ENCODE peak calls at places on chromosomes 3 and 15, in ten cellular contexts. T is cardiac fibroblast, A is upper lobe of left lung, L is BJ, F is activated B cell treated with CpG ODN at 0.5 μM for 24 hours, R is cardiac muscle cell, B is fibroblast of lung, M is sigmoid colon, Q is WERI-Rb-1, X is epithelial cell of esophagus. W is an unnamed sample.

GRCh38 chr3:180059351-180059750 is 22.6 kb upstream of the PEX5L start:
- DNase-seq in T (no peak), R (no peak), B (no peak), F (no peak), A (no peak), L (no peak), Q (peak), M (no peak), X (peak), W (no peak)

GRCh38 chr3:128787256-128788253 is 61.6 kb downstream of the RAB7A start:
- DNase-seq in A (no peak), X (peak), L (no peak), B (no peak), Q (peak), M (no peak), F (no peak), T (peak), R (peak), W (peak)

GRCh38 chr15:25695875-25696760 is 167.0 kb downstream of the ATP10A start:
- DNase-seq in L (no peak), A (no peak), F (no peak), R (no peak), B (no peak), Q (no peak), T (no peak), M (peak), X (no peak), W (no peak)

GRCh38 chr3:38084969-38085942 is 46.2 kb downstream of the DLEC1 start:
- DNase-seq in B (no peak), Q (no peak), T (no peak), X (no peak), M (no peak), F (no peak), R (no peak), L (no peak), A (peak), W (no peak)

GRCh38 chr3:115834068-115834467 is 210.8 kb downstream of the GAP43 start:
- DNase-seq in B (peak), M (no peak), X (peak), R (peak), A (no peak), F (no peak), T (peak), Q (no peak), L (peak), W (no peak)

GRCh38 chr3:195260286-195260905 is 10.6 kb downstream of the XXYLT1 start:
- DNase-seq in L (no peak), R (no peak), F (no peak), T (peak), B (no peak), X (no peak), Q (no peak), M (no peak), A (no peak), W (no peak)

GRCh38 chr3:128923607-128924385 is 44.4 kb downstream of the ACAD9 start:
- DNase-seq in T (no peak), M (no peak), F (no peak), X (no peak), L (no peak), A (no peak), Q (no peak), B (no peak), R (no peak), W (no peak)

GRCh38 chr3:74613566-74613965 is 893 bp downstream of the CNTN3 start:
- DNase-seq in F (no peak), Q (no peak), T (no peak), L (no peak), A (no peak), X (no peak), R (no peak), B (no peak), M (no peak), W (no peak)

GRCh38 chr15:64157599-64158125 is 5.2 kb downstream of the PPIB start:
- DNase-seq in Q (no peak), F (no peak), A (no peak), M (no peak), B (no peak), R (no peak), X (no peak), L (no peak), T (no peak), W (no peak)

GRCh38 chr3:4720316-4721075 is 227.3 kb downstream of the ITPR1 start:
- DNase-seq in B (peak), X (peak), R (peak), L (no peak), A (no peak), F (no peak), M (peak), Q (peak), T (peak), W (no peak)

GRCh38 chr3:196431193-196432136 is 762 bp downstream of the UBXN7 start:
- DNase-seq in T (peak), B (peak), L (no peak), A (peak), Q (no peak), F (no peak), R (peak), X (peak), M (peak), W (peak)

GRCh38 chr3:27325419-27325818 is 43.8 kb downstream of the NEK10 start:
- DNase-seq in Q (no peak), L (no peak), R (no peak), M (no peak), A (no peak), T (no peak), F (no peak), B (no peak), X (no peak), W (no peak)
- TF ChIP-seq CTCF in Q (peak), L (peak), R (peak), M (no peak), A (no peak), T (peak), F (no peak), B (no peak), X (peak), W (no peak)

DNA sequence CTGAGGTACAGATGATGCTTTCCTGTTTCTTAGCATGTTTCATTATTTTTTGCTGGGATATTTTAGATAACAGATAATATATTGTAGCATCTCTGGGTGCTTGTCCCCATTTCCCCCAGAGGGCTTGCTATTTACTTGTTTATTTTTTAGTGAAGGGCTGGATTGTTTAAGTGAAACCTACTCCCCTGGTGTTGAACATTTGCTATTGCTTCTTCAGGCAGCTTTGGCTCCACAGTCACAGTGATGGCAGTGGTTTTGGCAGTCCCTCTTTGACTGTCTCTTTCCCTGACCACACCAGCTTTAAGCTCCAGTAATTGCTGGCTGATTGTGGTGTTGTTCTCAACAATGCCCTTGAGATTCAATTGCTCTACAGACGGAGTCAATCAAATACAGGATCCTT is 128.9 kb downstream of the KLF13 start:
- DNase-seq in L (no peak), B (no peak), R (no peak), A (no peak), M (no peak), Q (no peak), X (no peak), F (no peak), T (no peak), W (no peak)
- TF ChIP-seq CTCF in L (no peak), B (no peak), R (peak), A (no peak), M (no peak), Q (no peak), X (no peak), F (no peak), T (no peak), W (no peak)

GRCh38 chr3:46442591-46443530 is 21.8 kb downstream of the LTF start:
- DNase-seq in A (no peak), Q (peak), M (no peak), X (no peak), F (no peak), R (no peak), B (peak), T (peak), L (no peak), W (peak)
- TF ChIP-seq CTCF in A (peak), Q (peak), M (no peak), X (no peak), F (no peak), R (no peak), B (peak), T (peak), L (no peak), W (peak)

GRCh38 chr3:149487598-149488197 is 13.2 kb downstream of the TM4SF4 start:
- DNase-seq in R (no peak), M (no peak), F (no peak), Q (peak), A (no peak), X (no peak), L (no peak), T (no peak), B (no peak), W (peak)

GRCh38 chr3:149490260-149490971 is 15.9 kb downstream of the TM4SF4 start:
- DNase-seq in R (no peak), M (no peak), B (no peak), A (no peak), F (no peak), T (no peak), L (no peak), X (no peak), Q (no peak), W (no peak)

GRCh38 chr3:149493315-149494021 is 19.0 kb downstream of the TM4SF4 start:
- DNase-seq in T (no peak), M (no peak), R (no peak), A (no peak), L (no peak), F (no peak), X (no peak), Q (no peak), B (no peak), W (no peak)

GRCh38 chr3:149486726-149487125 is 12.2 kb downstream of the TM4SF4 start:
- DNase-seq in X (no peak), L (no peak), Q (no peak), R (no peak), F (no peak), B (no peak), M (no peak), A (no peak), T (no peak), W (no peak)

GRCh38 chr3:149489060-149489690 is 14.7 kb downstream of the TM4SF4 start:
- DNase-seq in Q (peak), L (no peak), A (no peak), M (no peak), B (no peak), T (peak), F (no peak), R (peak), X (no peak), W (peak)
- TF ChIP-seq CTCF in Q (peak), L (peak), A (no peak), M (no peak), B (peak), T (peak), F (no peak), R (peak), X (peak), W (peak)